ENCODE peak calls at places on chromosomes 6 and 20, in five cellular contexts. S, R, T, C and Y are unnamed samples.

GRCh38 chr6:99467509-99468106 is 42.5 kb upstream of the PNISR start:
- DNase-seq in T (no peak), S (no peak), R (no peak), C (no peak), Y (no peak)

GRCh38 chr6:137056121-137056880 is 11.5 kb upstream of the IL20RA start:
- DNase-seq in S (no peak), R (no peak), T (no peak), C (no peak), Y (no peak)

GRCh38 chr6:105769987-105770386 is 316.1 kb upstream of the PRDM1 start:
- DNase-seq in C (no peak), T (no peak), R (no peak), S (no peak), Y (no peak)

GRCh38 chr6:149615805-149616204 is 32.7 kb downstream of the KATNA1 start:
- DNase-seq in C (no peak), R (no peak), T (no peak), S (no peak), Y (no peak)

GRCh38 chr6:170296746-170297576 is 6.1 kb upstream of the DLL1 start:
- DNase-seq in T (no peak), S (no peak), C (no peak), R (no peak), Y (no peak)

GRCh38 chr6:145841668-145842067 is 27.1 kb upstream of the FBXO30 start:
- DNase-seq in C (no peak), S (no peak), R (no peak), T (no peak), Y (no peak)

GRCh38 chr6:27668442-27669275 is 195.8 kb upstream of the ZNF184 start:
- DNase-seq in C (peak; percentile 78), R (no peak), T (no peak), S (no peak), Y (no peak)

GRCh38 chr6:47195251-47195650 is 114.5 kb downstream of the TNFRSF21 start:
- DNase-seq in C (no peak), T (no peak), S (no peak), R (no peak), Y (no peak)

GRCh38 chr6:130958468-130958867 is 104.6 kb downstream of the EPB41L2 start:
- DNase-seq in R (no peak), S (no peak), T (no peak), C (no peak), Y (no peak)

GRCh38 chr6:122869437-122870024 is 80.5 kb downstream of the SMPDL3A start:
- DNase-seq in C (no peak), S (no peak), T (no peak), R (no peak), Y (peak; percentile 39)

GRCh38 chr6:114714836-114715507 is 372.1 kb upstream of the HS3ST5 start:
- DNase-seq in R (peak; percentile 37), T (no peak), C (no peak), S (no peak), Y (no peak)

GRCh38 chr20:1489764-1490436 is 1.3 kb downstream of the SIRPB2 start:
- DNase-seq in R (no peak), T (peak; percentile 37), S (peak; percentile 88), C (no peak), Y (no peak)

GRCh38 chr20:37946946-37947345 is 44.0 kb downstream of the VSTM2L start:
- DNase-seq in C (no peak), S (no peak), R (no peak), T (no peak), Y (no peak)

GRCh38 chr20:53163486-53163885 is 191.3 kb downstream of the TSHZ2 start:
- DNase-seq in R (no peak), T (peak; percentile 45), S (peak; percentile 66), C (no peak), Y (no peak)

GRCh38 chr6:159934181-159934580 is 34.7 kb upstream of the IGF2R start:
- DNase-seq in C (no peak), R (no peak), S (no peak), T (no peak), Y (no peak)

GRCh38 chr6:6220718-6221117 is 99.7 kb downstream of the F13A1 start:
- DNase-seq in S (no peak), R (no peak), T (no peak), C (no peak), Y (no peak)

GRCh38 chr6:37555040-37555781 is 55.5 kb upstream of the CCDC167 start:
- DNase-seq in R (peak; percentile 71), S (no peak), T (no peak), C (no peak), Y (no peak)

GRCh38 chr20:8545212-8545611 is 413.1 kb downstream of the PLCB1 start:
- DNase-seq in C (no peak), T (no peak), S (no peak), R (no peak), Y (no peak)

GRCh38 chr6:126937426-126937825 is 181.0 kb upstream of the RSPO3 start:
- DNase-seq in R (no peak), S (no peak), T (no peak), C (no peak), Y (no peak)

GRCh38 chr20:45944151-45944964 is 9.9 kb downstream of the PCIF1 start:
- DNase-seq in R (no peak), T (no peak), S (no peak), C (no peak), Y (no peak)

GRCh38 chr6:163579111-163579879 is 164.8 kb downstream of the QKI start:
- DNase-seq in C (peak; percentile 25), R (no peak), T (no peak), S (no peak), Y (no peak)

GRCh38 chr6:163573503-163574179 is 159.1 kb downstream of the QKI start:
- DNase-seq in S (no peak), T (no peak), R (no peak), C (no peak), Y (no peak)

GRCh38 chr6:163579880-163580295 is 165.4 kb downstream of the QKI start:
- DNase-seq in T (no peak), R (no peak), C (no peak), S (no peak), Y (no peak)

GRCh38 chr6:163580311-163581030 is 166.0 kb downstream of the QKI start:
- DNase-seq in R (no peak), S (no peak), T (no peak), C (no peak), Y (no peak)

GRCh38 chr6:163577404-163577803 is 162.9 kb downstream of the QKI start:
- DNase-seq in R (no peak), S (no peak), C (no peak), T (no peak), Y (no peak)
- TF ChIP-seq POLR2A in R (no peak), S (no peak), C (no peak), T (no peak), Y (no peak)

DNA sequence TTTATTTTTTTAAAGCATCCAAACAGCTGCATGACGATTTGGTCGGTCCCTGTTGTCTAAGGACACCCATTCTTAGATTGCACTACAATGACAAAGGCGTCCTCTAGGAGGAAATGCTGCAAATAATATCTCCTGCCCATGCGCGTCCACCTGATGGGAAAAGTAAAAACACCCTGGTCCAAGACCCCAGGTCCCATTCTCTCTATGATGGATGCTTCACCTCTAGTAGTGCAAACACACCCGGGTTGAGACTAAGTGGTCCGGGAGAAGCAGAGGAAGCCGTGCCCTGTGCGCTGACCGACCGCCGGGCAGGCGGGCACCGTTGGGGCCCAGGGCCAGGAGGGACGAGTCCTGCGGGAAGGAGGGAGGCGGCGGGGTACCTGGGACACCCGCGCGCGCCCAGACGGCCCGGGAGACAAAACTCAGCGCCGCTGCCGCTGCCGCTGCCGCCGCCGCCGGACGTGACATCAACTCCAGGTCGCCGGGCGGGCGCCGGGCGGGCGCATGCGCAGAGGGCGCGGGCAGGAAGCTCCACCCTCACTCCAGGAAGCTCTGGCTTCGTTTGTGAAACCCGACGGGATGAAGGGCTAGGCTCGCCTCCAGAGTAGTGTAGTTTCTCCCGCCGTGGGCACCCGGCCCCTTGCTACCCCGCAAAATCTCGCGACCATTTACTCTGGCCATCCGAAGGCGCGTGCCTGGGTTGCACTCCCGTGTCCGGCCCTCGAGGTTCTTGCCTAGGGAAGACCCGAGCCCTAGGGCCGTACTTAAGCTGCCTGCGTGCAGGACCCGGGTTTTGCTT is at the start of gene TBC1D7:
- DNase-seq in S (peak; percentile 97), R (peak; percentile 63), T (peak; percentile 83), C (peak; percentile 93), Y (peak; percentile 95)
- TF ChIP-seq CTCF in S (no peak), R (no peak), T (peak; percentile 34), C (no peak), Y (no peak)

GRCh38 chr6:63380265-63380664 is 60.5 kb upstream of the LGSN start:
- DNase-seq in T (no peak), S (no peak), R (no peak), C (no peak), Y (no peak)
- TF ChIP-seq EP300 in T (no peak), S (no peak), R (no peak), C (no peak), Y (no peak)

DNA sequence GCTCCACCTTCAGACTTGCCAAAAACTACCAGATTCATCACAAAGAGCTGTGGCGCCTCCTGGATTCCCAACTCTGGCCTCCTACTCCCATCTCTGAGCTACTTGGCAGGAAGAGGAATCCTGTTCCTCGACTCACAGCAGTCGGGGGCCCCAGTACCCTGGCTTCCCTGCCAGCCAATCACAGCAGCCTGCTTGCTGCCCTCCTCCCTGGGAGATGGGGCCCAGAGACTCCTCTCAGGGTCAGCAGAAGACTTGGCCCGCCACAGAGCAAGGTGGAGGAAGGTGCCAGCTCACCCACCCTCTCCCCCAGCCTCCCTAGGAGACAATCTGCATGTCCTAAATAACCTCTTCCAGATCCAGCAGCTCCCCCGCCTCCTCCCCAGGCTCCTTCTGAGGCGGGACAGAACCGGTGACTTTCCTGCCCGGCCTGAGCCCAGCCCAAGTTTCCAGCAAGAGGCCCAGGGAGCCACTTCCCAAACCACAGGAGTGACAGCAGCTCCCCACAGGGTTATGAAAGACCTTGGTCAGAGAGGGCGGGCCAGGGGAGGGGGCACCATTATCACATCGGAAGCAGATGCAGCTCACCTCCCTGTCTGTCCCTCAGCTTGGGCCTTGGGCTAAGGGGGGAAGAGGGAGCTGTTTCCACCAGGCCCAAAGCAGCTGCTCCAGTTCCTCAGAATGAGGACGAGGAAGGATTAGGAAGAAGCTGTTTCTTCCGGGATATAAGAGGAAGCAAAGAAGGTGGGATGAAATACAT is 2.3 kb downstream of the CCND3 start:
- DNase-seq in T (no peak), S (peak; percentile 92), R (no peak), C (peak; percentile 58), Y (peak; percentile 30)
- TF ChIP-seq POLR2A in T (no peak), S (no peak), R (no peak), C (no peak), Y (no peak)

GRCh38 chr6:119284861-119285521 is 64.6 kb downstream of the MAN1A1 start:
- DNase-seq in T (no peak), S (no peak), R (no peak), C (no peak), Y (no peak)
- TF ChIP-seq CTCF in T (no peak), S (no peak), R (peak; percentile 28), C (no peak), Y (no peak)

GRCh38 chr20:58246346-58246745 is 17.9 kb upstream of the ANKRD60 start:
- DNase-seq in T (no peak), R (no peak), S (peak; percentile 53), C (no peak), Y (no peak)
- TF ChIP-seq EP300 in T (no peak), R (no peak), S (no peak), C (no peak), Y (no peak)